ENCODE peak calls at places on chromosomes 6 and 20, in ten cellular contexts. H is cardiac fibroblast, K is spleen, I is activated B cell treated with CpG ODN at 0.5 μM for 24 hours, R is neural progenitor cell, Q is heart right ventricle, W is esophagus squamous epithelium, X is body of pancreas, T is fibroblast of lung, G is heart left ventricle. E is an unnamed sample.

GRCh38 chr20:5887386-5887785 is 62.9 kb downstream of the TRMT6 start:
- DNase-seq in H (no peak), K (no peak), I (no peak), R (no peak), Q (no peak), W (no peak), X (no peak), T (no peak), G (no peak), E (no peak)

GRCh38 chr20:49999329-49999728 is 16.5 kb downstream of the SNAI1 start:
- DNase-seq in H (no peak), K (no peak), I (peak; percentile 68), R (no peak), Q (no peak), W (no peak), X (no peak), T (no peak), G (no peak), E (no peak)

GRCh38 chr20:38412877-38413577 is 22.1 kb downstream of the SNHG17 start:
- DNase-seq in H (peak; percentile 46), K (no peak), I (no peak), R (no peak), Q (no peak), W (no peak), X (no peak), T (peak; percentile 24), G (no peak), E (no peak)

GRCh38 chr20:63498950-63499332 is at the start of gene EEF1A2:
- DNase-seq in H (no peak), K (peak; percentile 80), I (peak; percentile 66), R (peak; percentile 70), Q (peak; percentile 77), W (no peak), X (peak; percentile 42), T (no peak), G (no peak), E (no peak)

GRCh38 chr6:9514146-9514545 is 900.7 kb downstream of the TFAP2A start:
- DNase-seq in H (no peak), K (no peak), I (no peak), R (no peak), Q (no peak), W (no peak), X (no peak), T (no peak), G (no peak), E (no peak)

GRCh38 chr20:49156481-49156880 is 31.7 kb downstream of the STAU1 start:
- DNase-seq in H (no peak), K (no peak), I (no peak), R (no peak), Q (no peak), W (no peak), X (no peak), T (no peak), G (no peak), E (no peak)

GRCh38 chr20:14928083-14928482 is 590.7 kb upstream of the FLRT3 start:
- DNase-seq in H (no peak), K (no peak), I (no peak), R (no peak), Q (no peak), W (no peak), X (no peak), T (peak; percentile 6), G (no peak), E (no peak)

GRCh38 chr6:90026216-90026615 is 131.9 kb downstream of the GJA10 start:
- DNase-seq in H (no peak), K (no peak), I (no peak), R (no peak), Q (no peak), W (no peak), X (no peak), T (no peak), G (no peak), E (no peak)

GRCh38 chr6:26195376-26195923 is 108.2 kb downstream of the HFE start:
- DNase-seq in H (peak; percentile 97), K (peak; percentile 99), I (peak; percentile 56), R (peak; percentile 87), Q (peak; percentile 85), W (no peak), X (peak; percentile 83), T (peak; percentile 96), G (peak; percentile 92), E (no peak)

GRCh38 chr6:26197736-26198625 is 110.8 kb downstream of the HFE start:
- DNase-seq in H (peak; percentile 58), K (peak; percentile 83), I (no peak), R (peak; percentile 46), Q (no peak), W (no peak), X (peak; percentile 19), T (peak; percentile 36), G (no peak), E (no peak)

GRCh38 chr6:26195924-26196845 is 109.0 kb downstream of the HFE start:
- DNase-seq in H (peak; percentile 52), K (peak; percentile 85), I (no peak), R (peak; percentile 48), Q (no peak), W (no peak), X (no peak), T (no peak), G (no peak), E (no peak)

GRCh38 chr6:26198626-26199056 is 111.4 kb downstream of the HFE start:
- DNase-seq in H (no peak), K (no peak), I (no peak), R (no peak), Q (no peak), W (no peak), X (no peak), T (no peak), G (no peak), E (no peak)

DNA sequence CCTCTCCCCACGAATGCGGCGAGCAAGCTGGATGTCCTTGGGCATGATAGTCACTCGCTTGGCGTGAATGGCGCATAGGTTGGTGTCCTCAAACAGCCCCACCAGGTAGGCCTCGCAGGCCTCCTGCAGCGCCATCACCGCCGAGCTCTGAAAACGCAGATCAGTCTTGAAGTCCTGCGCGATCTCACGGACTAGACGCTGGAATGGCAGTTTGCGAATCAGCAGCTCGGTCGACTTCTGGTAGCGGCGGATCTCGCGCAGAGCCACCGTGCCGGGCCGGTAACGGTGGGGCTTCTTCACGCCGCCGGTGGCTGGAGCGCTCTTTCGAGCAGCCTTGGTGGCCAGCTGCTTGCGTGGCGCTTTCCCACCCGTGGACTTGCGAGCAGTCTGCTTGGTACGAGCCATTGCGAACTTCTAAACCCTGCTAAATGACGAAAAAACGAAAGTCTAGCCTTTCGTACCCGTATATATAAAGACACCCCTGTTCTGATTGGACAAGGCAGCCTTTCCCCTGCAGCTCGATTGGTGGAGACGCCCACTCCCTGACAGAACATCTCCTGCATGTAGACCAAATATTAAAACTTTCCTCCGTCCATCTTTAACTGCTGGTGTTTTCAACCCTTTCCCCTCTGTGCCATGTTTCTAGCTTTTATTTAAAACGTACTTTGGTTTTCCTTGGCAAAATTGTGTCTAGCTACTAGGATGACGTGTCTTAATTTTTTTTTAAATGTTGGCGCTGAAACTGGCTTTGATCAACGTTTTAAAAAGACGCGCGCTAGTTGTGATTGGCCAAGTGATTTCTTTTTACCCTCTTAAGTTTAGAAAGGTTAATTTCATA is 109.8 kb downstream of the HFE start:
- DNase-seq in H (peak; percentile 96), K (peak; percentile 93), I (peak; percentile 63), R (peak; percentile 84), Q (peak; percentile 51), W (no peak), X (peak; percentile 64), T (peak; percentile 92), G (peak; percentile 82), E (no peak)
- TF ChIP-seq CTCF in H (no peak), K (no peak), I (no peak), R (no peak), Q (no peak), W (no peak), X (no peak), T (peak; percentile 2), G (no peak), E (peak; percentile 30)

DNA sequence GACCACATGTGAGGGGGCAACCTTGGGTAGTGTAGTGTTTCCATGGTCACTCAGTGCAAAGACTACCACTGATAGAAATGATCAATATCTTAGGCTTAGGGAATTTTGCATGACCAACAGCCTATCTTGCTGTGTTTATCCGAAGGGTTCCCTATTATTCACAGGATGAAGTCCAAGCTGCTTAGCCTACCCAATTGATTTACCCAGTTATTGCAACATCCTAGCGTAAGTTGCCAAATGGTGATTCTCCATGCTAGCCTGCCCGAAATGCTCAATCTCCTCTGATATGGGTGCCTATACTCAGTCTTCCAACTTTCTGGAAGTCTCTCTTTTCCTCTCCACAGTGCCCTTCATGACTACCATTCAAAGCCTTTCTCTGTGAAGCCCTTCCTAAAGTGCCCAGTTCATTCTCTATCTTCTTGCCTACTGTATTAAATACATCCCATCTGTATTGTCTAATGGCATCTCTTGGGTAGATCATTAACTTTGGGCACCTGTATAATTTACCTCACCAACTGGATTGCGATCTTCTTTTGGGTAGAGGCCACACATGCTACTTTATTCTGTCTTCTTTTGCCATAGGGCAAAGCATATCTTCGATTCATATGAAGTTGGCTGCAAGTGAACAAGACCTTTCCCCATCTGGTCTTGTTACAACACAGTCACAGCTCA is 240.5 kb downstream of the CLIC5 start:
- DNase-seq in H (no peak), K (no peak), I (no peak), R (no peak), Q (no peak), W (no peak), X (no peak), T (no peak), G (no peak), E (no peak)
- TF ChIP-seq CTCF in H (no peak), K (no peak), I (no peak), R (no peak), Q (no peak), W (no peak), X (no peak), T (no peak), G (no peak), E (no peak)

GRCh38 chr20:44496976-44497375 is 21.3 kb downstream of the TTPAL start:
- DNase-seq in H (peak; percentile 97), K (no peak), I (no peak), R (peak; percentile 37), Q (no peak), W (no peak), X (no peak), T (peak; percentile 93), G (no peak), E (no peak)

GRCh38 chr20:44494266-44494665 is 18.6 kb downstream of the TTPAL start:
- DNase-seq in H (peak; percentile 93), K (no peak), I (no peak), R (no peak), Q (no peak), W (no peak), X (no peak), T (peak; percentile 75), G (no peak), E (no peak)

GRCh38 chr20:44494681-44495080 is 19.0 kb downstream of the TTPAL start:
- DNase-seq in H (no peak), K (no peak), I (no peak), R (no peak), Q (no peak), W (no peak), X (no peak), T (no peak), G (no peak), E (no peak)

GRCh38 chr20:44495257-44495656 is 19.6 kb downstream of the TTPAL start:
- DNase-seq in H (peak; percentile 97), K (no peak), I (no peak), R (no peak), Q (no peak), W (no peak), X (no peak), T (peak; percentile 75), G (no peak), E (no peak)

DNA sequence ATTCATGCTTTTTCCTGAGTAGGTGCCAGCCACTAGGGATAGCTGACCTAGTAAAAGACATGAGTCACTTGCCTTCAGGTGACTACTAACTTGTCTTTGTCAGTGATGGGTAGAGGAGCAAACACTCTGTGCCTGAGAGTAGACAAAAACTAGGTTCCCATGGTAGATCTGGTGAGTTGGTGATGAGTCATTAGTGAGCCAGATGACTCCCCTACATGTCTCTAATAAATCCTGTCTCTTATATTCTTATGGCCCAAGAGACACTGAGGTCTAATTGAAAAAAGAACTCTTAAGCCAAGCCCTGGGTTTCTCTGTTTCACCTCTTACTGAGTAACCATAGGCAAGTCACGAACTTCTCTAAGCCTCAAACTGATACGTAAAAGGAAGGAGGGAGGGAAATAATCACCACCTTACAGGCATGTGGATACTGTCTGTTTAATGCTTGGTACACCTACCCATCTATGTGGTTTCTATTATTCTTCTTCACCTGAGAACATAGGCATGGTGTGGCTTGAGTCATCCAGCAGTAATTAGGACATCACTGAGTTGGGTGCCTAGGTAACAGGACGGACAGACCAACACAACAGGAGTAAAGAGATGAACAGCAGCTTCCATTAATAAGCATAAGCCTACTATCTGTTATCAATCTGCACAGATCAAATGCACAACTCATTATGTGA is 20.3 kb downstream of the TTPAL start:
- DNase-seq in H (peak; percentile 99), K (no peak), I (no peak), R (no peak), Q (no peak), W (no peak), X (no peak), T (peak; percentile 97), G (no peak), E (no peak)
- TF ChIP-seq CTCF in H (no peak), K (no peak), I (no peak), R (no peak), Q (no peak), W (no peak), X (no peak), T (no peak), G (no peak), E (no peak)

GRCh38 chr6:6483168-6483567 is 105.4 kb upstream of the LY86 start:
- DNase-seq in H (no peak), K (no peak), I (no peak), R (no peak), Q (no peak), W (no peak), X (no peak), T (no peak), G (no peak), E (no peak)
- TF ChIP-seq CTCF in H (no peak), K (no peak), I (no peak), R (no peak), Q (no peak), W (no peak), X (no peak), T (no peak), G (no peak), E (no peak)